ENCODE peak calls at places on chromosomes 11 and 22, in five cellular contexts. One of them, this sample, is unnamed.

GRCh38 chr11:122706261-122706660 is 50.7 kb downstream of the UBASH3B start:
- DNase-seq in CD8-positive, alpha-beta T cell: no peak
- DNase-seq in AG04449: no peak
- DNase-seq in heart right ventricle: no peak
- DNase-seq in small intestine: no peak
- DNase-seq in this sample: no peak

GRCh38 chr22:36249160-36249559 is 3.8 kb upstream of the APOL1 start:
- DNase-seq in AG04449: no peak
- DNase-seq in small intestine: no peak
- DNase-seq in heart right ventricle: no peak
- DNase-seq in CD8-positive, alpha-beta T cell: no peak
- DNase-seq in this sample: no peak

GRCh38 chr22:39408173-39408572 is 8.6 kb downstream of the TAB1 start:
- DNase-seq in small intestine: no peak
- DNase-seq in heart right ventricle: no peak
- DNase-seq in CD8-positive, alpha-beta T cell: no peak
- DNase-seq in AG04449: no peak
- DNase-seq in this sample: no peak

GRCh38 chr11:35483131-35483800 is 42.1 kb downstream of the PAMR1 start:
- DNase-seq in AG04449: peak
- DNase-seq in heart right ventricle: no peak
- DNase-seq in CD8-positive, alpha-beta T cell: no peak
- DNase-seq in small intestine: no peak
- DNase-seq in this sample: no peak

GRCh38 chr11:130001491-130002351 is 914 bp downstream of the PRDM10 start:
- DNase-seq in heart right ventricle: no peak
- DNase-seq in CD8-positive, alpha-beta T cell: peak
- DNase-seq in AG04449: no peak
- DNase-seq in small intestine: peak
- DNase-seq in this sample: no peak

GRCh38 chr11:35334385-35335090 is 84.8 kb downstream of the SLC1A2 start:
- DNase-seq in heart right ventricle: no peak
- DNase-seq in CD8-positive, alpha-beta T cell: peak
- DNase-seq in small intestine: peak
- DNase-seq in AG04449: no peak
- DNase-seq in this sample: no peak

GRCh38 chr11:62552931-62553838 is 6.6 kb upstream of the AHNAK start:
- DNase-seq in CD8-positive, alpha-beta T cell: peak
- DNase-seq in heart right ventricle: peak
- DNase-seq in AG04449: peak
- DNase-seq in small intestine: peak
- DNase-seq in this sample: peak

GRCh38 chr11:8092587-8093424 is 11.8 kb downstream of the TUB start:
- DNase-seq in AG04449: no peak
- DNase-seq in heart right ventricle: peak
- DNase-seq in CD8-positive, alpha-beta T cell: no peak
- DNase-seq in small intestine: peak
- DNase-seq in this sample: no peak

GRCh38 chr11:2954263-2954662 is 25.0 kb upstream of the PHLDA2 start:
- DNase-seq in AG04449: no peak
- DNase-seq in CD8-positive, alpha-beta T cell: no peak
- DNase-seq in small intestine: no peak
- DNase-seq in heart right ventricle: no peak
- DNase-seq in this sample: no peak

GRCh38 chr11:128496249-128496648 is 91.1 kb downstream of the ETS1 start:
- DNase-seq in AG04449: no peak
- DNase-seq in heart right ventricle: no peak
- DNase-seq in small intestine: no peak
- DNase-seq in CD8-positive, alpha-beta T cell: no peak
- DNase-seq in this sample: no peak

GRCh38 chr11:85346484-85346883 is 280.7 kb downstream of the DLG2 start:
- DNase-seq in AG04449: no peak
- DNase-seq in CD8-positive, alpha-beta T cell: no peak
- DNase-seq in heart right ventricle: no peak
- DNase-seq in small intestine: no peak
- DNase-seq in this sample: no peak

GRCh38 chr11:13207665-13208594 is 69.7 kb upstream of the BMAL1 start:
- DNase-seq in heart right ventricle: no peak
- DNase-seq in small intestine: peak
- DNase-seq in AG04449: peak
- DNase-seq in CD8-positive, alpha-beta T cell: no peak
- DNase-seq in this sample: peak

GRCh38 chr22:26362471-26362870 is 66.6 kb upstream of the ASPHD2 start:
- DNase-seq in CD8-positive, alpha-beta T cell: no peak
- DNase-seq in small intestine: no peak
- DNase-seq in heart right ventricle: no peak
- DNase-seq in AG04449: peak
- DNase-seq in this sample: no peak

GRCh38 chr11:100637706-100638105 is 49.4 kb upstream of the ARHGAP42 start:
- DNase-seq in CD8-positive, alpha-beta T cell: no peak
- DNase-seq in small intestine: no peak
- DNase-seq in heart right ventricle: no peak
- DNase-seq in AG04449: no peak
- DNase-seq in this sample: no peak

GRCh38 chr11:33608386-33608785 is 92.2 kb downstream of the C11orf91 start:
- DNase-seq in AG04449: no peak
- DNase-seq in heart right ventricle: no peak
- DNase-seq in small intestine: no peak
- DNase-seq in CD8-positive, alpha-beta T cell: no peak
- DNase-seq in this sample: no peak

GRCh38 chr11:11407065-11407737 is 54.2 kb upstream of the CSNK2A3 start:
- DNase-seq in AG04449: no peak
- DNase-seq in heart right ventricle: peak
- DNase-seq in small intestine: no peak
- DNase-seq in CD8-positive, alpha-beta T cell: no peak
- DNase-seq in this sample: no peak

GRCh38 chr11:62132188-62132587 is 8.4 kb downstream of the INCENP start:
- DNase-seq in CD8-positive, alpha-beta T cell: no peak
- DNase-seq in heart right ventricle: no peak
- DNase-seq in AG04449: no peak
- DNase-seq in small intestine: no peak
- DNase-seq in this sample: no peak

GRCh38 chr11:81000334-81001100 is 1559.7 kb upstream of the TENM4 start:
- DNase-seq in AG04449: no peak
- DNase-seq in heart right ventricle: no peak
- DNase-seq in CD8-positive, alpha-beta T cell: no peak
- DNase-seq in small intestine: peak
- DNase-seq in this sample: no peak

GRCh38 chr11:75279273-75279672 is 38.7 kb downstream of the TPBGL start:
- DNase-seq in AG04449: no peak
- DNase-seq in CD8-positive, alpha-beta T cell: no peak
- DNase-seq in small intestine: no peak
- DNase-seq in heart right ventricle: no peak
- DNase-seq in this sample: no peak

GRCh38 chr22:42721045-42721434 is 370 bp upstream of the A4GALT start:
- DNase-seq in small intestine: no peak
- DNase-seq in AG04449: no peak
- DNase-seq in heart right ventricle: no peak
- DNase-seq in CD8-positive, alpha-beta T cell: no peak
- DNase-seq in this sample: no peak
- H3K4me3 ChIP-seq in small intestine: peak
- H3K4me3 ChIP-seq in AG04449: peak
- H3K4me3 ChIP-seq in heart right ventricle: peak
- H3K4me3 ChIP-seq in CD8-positive, alpha-beta T cell: no peak
- H3K4me3 ChIP-seq in this sample: peak

GRCh38 chr11:65637794-65638317 is at the start of gene SIPA1:
- DNase-seq in heart right ventricle: peak
- DNase-seq in small intestine: peak
- DNase-seq in CD8-positive, alpha-beta T cell: peak
- DNase-seq in AG04449: no peak
- DNase-seq in this sample: peak

GRCh38 chr11:65641233-65642013 is 3.5 kb downstream of the SIPA1 start:
- DNase-seq in CD8-positive, alpha-beta T cell: no peak
- DNase-seq in AG04449: no peak
- DNase-seq in small intestine: no peak
- DNase-seq in heart right ventricle: no peak
- DNase-seq in this sample: no peak

GRCh38 chr11:65642014-65642671 is 4.2 kb downstream of the SIPA1 start:
- DNase-seq in small intestine: no peak
- DNase-seq in CD8-positive, alpha-beta T cell: no peak
- DNase-seq in heart right ventricle: no peak
- DNase-seq in AG04449: no peak
- DNase-seq in this sample: no peak

GRCh38 chr11:65640483-65641207 is 2.7 kb downstream of the SIPA1 start:
- DNase-seq in heart right ventricle: peak
- DNase-seq in small intestine: peak
- DNase-seq in AG04449: no peak
- DNase-seq in CD8-positive, alpha-beta T cell: peak
- DNase-seq in this sample: no peak

GRCh38 chr11:65639623-65640482 is 2.0 kb downstream of the SIPA1 start:
- DNase-seq in heart right ventricle: peak
- DNase-seq in small intestine: peak
- DNase-seq in CD8-positive, alpha-beta T cell: peak
- DNase-seq in AG04449: no peak
- DNase-seq in this sample: no peak
- H3K4me3 ChIP-seq in heart right ventricle: peak
- H3K4me3 ChIP-seq in small intestine: peak
- H3K4me3 ChIP-seq in CD8-positive, alpha-beta T cell: peak
- H3K4me3 ChIP-seq in AG04449: no peak
- H3K4me3 ChIP-seq in this sample: no peak

GRCh38 chr11:63670738-63671321 is 346 bp downstream of the ATL3 start:
- DNase-seq in small intestine: peak
- DNase-seq in AG04449: no peak
- DNase-seq in heart right ventricle: peak
- DNase-seq in CD8-positive, alpha-beta T cell: no peak
- DNase-seq in this sample: no peak

GRCh38 chr11:63673579-63673978 is 2.4 kb upstream of the ATL3 start:
- DNase-seq in CD8-positive, alpha-beta T cell: no peak
- DNase-seq in AG04449: no peak
- DNase-seq in heart right ventricle: no peak
- DNase-seq in small intestine: no peak
- DNase-seq in this sample: no peak

GRCh38 chr11:63672156-63672463 is 934 bp upstream of the ATL3 start:
- DNase-seq in small intestine: no peak
- DNase-seq in AG04449: no peak
- DNase-seq in CD8-positive, alpha-beta T cell: no peak
- DNase-seq in heart right ventricle: no peak
- DNase-seq in this sample: no peak

GRCh38 chr11:63671322-63672155 is at the start of gene ATL3:
- DNase-seq in small intestine: peak
- DNase-seq in AG04449: peak
- DNase-seq in CD8-positive, alpha-beta T cell: peak
- DNase-seq in heart right ventricle: peak
- DNase-seq in this sample: peak

DNA sequence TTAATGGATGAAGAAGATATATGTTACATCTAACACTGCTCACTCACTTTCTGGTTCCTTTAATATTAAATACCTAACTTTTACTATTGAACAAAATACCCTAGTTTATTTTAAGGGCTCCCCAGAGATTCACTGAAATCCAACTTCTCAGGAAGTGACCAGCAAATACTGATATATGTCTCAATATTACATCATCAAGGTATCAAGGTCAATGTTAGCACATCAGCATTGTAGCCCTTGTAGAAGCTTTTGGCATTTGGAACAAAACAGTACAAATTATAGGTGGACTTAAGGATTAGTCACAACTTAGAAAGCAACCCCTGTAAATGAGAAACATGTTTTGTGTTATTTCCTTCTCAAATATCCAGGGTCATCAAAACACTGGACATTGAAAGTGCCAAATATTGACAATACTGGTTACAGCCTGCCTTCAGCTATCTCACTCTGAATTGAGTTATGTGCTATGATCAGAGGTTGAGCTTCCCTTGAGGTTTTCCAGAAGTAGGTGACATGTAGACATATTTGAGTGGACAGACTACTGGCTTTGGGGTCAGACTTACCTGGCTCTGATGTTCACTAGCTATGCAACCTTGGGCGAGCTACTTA is 1.9 kb upstream of the ATL3 start:
- DNase-seq in heart right ventricle: no peak
- DNase-seq in CD8-positive, alpha-beta T cell: no peak
- DNase-seq in AG04449: no peak
- DNase-seq in small intestine: no peak
- DNase-seq in this sample: no peak
- H3K4me3 ChIP-seq in heart right ventricle: no peak
- H3K4me3 ChIP-seq in CD8-positive, alpha-beta T cell: no peak
- H3K4me3 ChIP-seq in AG04449: no peak
- H3K4me3 ChIP-seq in small intestine: no peak
- H3K4me3 ChIP-seq in this sample: no peak

GRCh38 chr11:73313652-73314051 is 5.6 kb downstream of the ARHGEF17 start:
- DNase-seq in CD8-positive, alpha-beta T cell: no peak
- DNase-seq in heart right ventricle: no peak
- DNase-seq in AG04449: no peak
- DNase-seq in small intestine: no peak
- DNase-seq in this sample: no peak

GRCh38 chr11:73314121-73314948 is 6.3 kb downstream of the ARHGEF17 start:
- DNase-seq in CD8-positive, alpha-beta T cell: no peak
- DNase-seq in small intestine: no peak
- DNase-seq in AG04449: no peak
- DNase-seq in heart right ventricle: peak
- DNase-seq in this sample: no peak

GRCh38 chr11:73312036-73312435 is 4.0 kb downstream of the ARHGEF17 start:
- DNase-seq in small intestine: no peak
- DNase-seq in heart right ventricle: no peak
- DNase-seq in AG04449: no peak
- DNase-seq in CD8-positive, alpha-beta T cell: no peak
- DNase-seq in this sample: no peak

GRCh38 chr11:73311394-73311869 is 3.4 kb downstream of the ARHGEF17 start:
- DNase-seq in CD8-positive, alpha-beta T cell: no peak
- DNase-seq in AG04449: no peak
- DNase-seq in heart right ventricle: no peak
- DNase-seq in small intestine: no peak
- DNase-seq in this sample: no peak

GRCh38 chr11:73312806-73313403 is 4.8 kb downstream of the ARHGEF17 start:
- DNase-seq in heart right ventricle: no peak
- DNase-seq in AG04449: no peak
- DNase-seq in small intestine: no peak
- DNase-seq in CD8-positive, alpha-beta T cell: no peak
- DNase-seq in this sample: no peak
- H3K4me3 ChIP-seq in heart right ventricle: peak
- H3K4me3 ChIP-seq in AG04449: peak
- H3K4me3 ChIP-seq in small intestine: no peak
- H3K4me3 ChIP-seq in CD8-positive, alpha-beta T cell: no peak
- H3K4me3 ChIP-seq in this sample: peak

GRCh38 chr22:23579870-23580585 is at the start of gene IGLL1:
- DNase-seq in AG04449: no peak
- DNase-seq in CD8-positive, alpha-beta T cell: no peak
- DNase-seq in heart right ventricle: no peak
- DNase-seq in small intestine: no peak
- DNase-seq in this sample: no peak

GRCh38 chr22:23579280-23579679 is 810 bp downstream of the IGLL1 start:
- DNase-seq in CD8-positive, alpha-beta T cell: no peak
- DNase-seq in small intestine: no peak
- DNase-seq in heart right ventricle: no peak
- DNase-seq in AG04449: no peak
- DNase-seq in this sample: no peak

GRCh38 chr22:23580586-23581251 is 629 bp upstream of the IGLL1 start:
- DNase-seq in CD8-positive, alpha-beta T cell: no peak
- DNase-seq in heart right ventricle: no peak
- DNase-seq in AG04449: no peak
- DNase-seq in small intestine: no peak
- DNase-seq in this sample: no peak

GRCh38 chr22:23576681-23577080 is 3.4 kb downstream of the IGLL1 start:
- DNase-seq in heart right ventricle: no peak
- DNase-seq in CD8-positive, alpha-beta T cell: no peak
- DNase-seq in AG04449: no peak
- DNase-seq in small intestine: no peak
- DNase-seq in this sample: no peak

GRCh38 chr22:23578306-23578705 is 1.8 kb downstream of the IGLL1 start:
- DNase-seq in AG04449: no peak
- DNase-seq in CD8-positive, alpha-beta T cell: no peak
- DNase-seq in small intestine: no peak
- DNase-seq in heart right ventricle: no peak
- DNase-seq in this sample: no peak
- H3K4me3 ChIP-seq in AG04449: no peak
- H3K4me3 ChIP-seq in CD8-positive, alpha-beta T cell: no peak
- H3K4me3 ChIP-seq in small intestine: no peak
- H3K4me3 ChIP-seq in heart right ventricle: no peak
- H3K4me3 ChIP-seq in this sample: no peak

This sample was measured in skeletal muscle cell.